ENCODE peak calls at places on chromosomes 13 and 19, in nine cellular contexts. I is tibial nerve, Y is spleen, K is sigmoid colon, V is esophagus squamous epithelium, B is H54, J is adrenal gland, C is IMR-90, F is heart left ventricle. A is an unnamed sample.

GRCh38 chr13:43981512-43982301 is 102.0 kb downstream of the LACC1 start:
- DNase-seq in K (no peak), F (no peak), C (no peak), Y (no peak), B (no peak), J (no peak), I (no peak), V (no peak), A (no peak)

GRCh38 chr13:80055804-80056203 is 285.1 kb downstream of the SPRY2 start:
- DNase-seq in J (no peak), V (no peak), B (no peak), I (no peak), Y (no peak), C (no peak), F (no peak), K (no peak), A (no peak)

GRCh38 chr19:7506385-7507328 is 9.2 kb upstream of the ZNF358 start:
- DNase-seq in I (peak; percentile 38), J (peak; percentile 100), K (peak; percentile 82), Y (peak; percentile 91), V (peak; percentile 32), B (peak; percentile 90), C (peak; percentile 48), F (peak; percentile 87), A (no peak)

GRCh38 chr13:32125746-32126145 is 94.2 kb downstream of the FRY start:
- DNase-seq in F (no peak), K (no peak), J (no peak), Y (no peak), C (no peak), B (no peak), I (no peak), V (no peak), A (no peak)

GRCh38 chr13:111171629-111172028 is 56.5 kb downstream of the ARHGEF7 start:
- DNase-seq in Y (no peak), C (peak; percentile 22), V (no peak), I (no peak), J (no peak), F (no peak), B (no peak), K (no peak), A (no peak)

GRCh38 chr13:104837756-104838155 is 1697.7 kb downstream of the EFNB2 start:
- DNase-seq in C (no peak), J (peak; percentile 44), V (no peak), Y (no peak), K (no peak), F (no peak), I (no peak), B (no peak), A (no peak)

GRCh38 chr13:114097504-114097892 is 34.9 kb downstream of the RASA3 start:
- DNase-seq in V (no peak), B (no peak), C (no peak), I (no peak), F (no peak), K (peak; percentile 48), Y (peak; percentile 66), J (no peak), A (peak; percentile 9)

GRCh38 chr13:40109324-40109958 is 454.0 kb downstream of the COG6 start:
- DNase-seq in K (no peak), C (peak; percentile 73), V (no peak), Y (no peak), J (no peak), F (no peak), I (no peak), B (peak; percentile 32), A (peak; percentile 58)

GRCh38 chr13:101779147-101779546 is 326.7 kb downstream of the ITGBL1 start:
- DNase-seq in I (no peak), K (no peak), Y (no peak), J (no peak), V (no peak), B (no peak), F (no peak), C (no peak), A (no peak)

GRCh38 chr13:77919351-77920294 is 992 bp upstream of the EDNRB start:
- DNase-seq in J (peak; percentile 47), I (peak; percentile 15), Y (peak; percentile 76), F (peak; percentile 70), C (peak; percentile 15), B (no peak), V (no peak), K (peak; percentile 79), A (peak; percentile 40)

GRCh38 chr13:31161583-31162150 is at the start of gene HSPH1:
- DNase-seq in V (peak; percentile 90), Y (peak; percentile 99), J (peak; percentile 99), B (peak; percentile 67), F (peak; percentile 99), C (peak; percentile 97), I (peak; percentile 99), K (peak; percentile 99), A (peak; percentile 98)

GRCh38 chr13:30827578-30827925 is 78.5 kb upstream of the MEDAG start:
- DNase-seq in K (no peak), Y (no peak), F (no peak), C (no peak), V (no peak), J (no peak), B (no peak), I (no peak), A (no peak)

GRCh38 chr19:49932041-49932451 is 2.7 kb upstream of the NUP62 start:
- DNase-seq in V (no peak), J (no peak), Y (no peak), B (no peak), I (no peak), K (no peak), C (no peak), F (no peak), A (no peak)

GRCh38 chr13:54647275-54647674 is 1618.7 kb downstream of the OLFM4 start:
- DNase-seq in V (no peak), F (no peak), C (no peak), I (no peak), B (no peak), K (no peak), Y (no peak), J (no peak), A (no peak)

DNA sequence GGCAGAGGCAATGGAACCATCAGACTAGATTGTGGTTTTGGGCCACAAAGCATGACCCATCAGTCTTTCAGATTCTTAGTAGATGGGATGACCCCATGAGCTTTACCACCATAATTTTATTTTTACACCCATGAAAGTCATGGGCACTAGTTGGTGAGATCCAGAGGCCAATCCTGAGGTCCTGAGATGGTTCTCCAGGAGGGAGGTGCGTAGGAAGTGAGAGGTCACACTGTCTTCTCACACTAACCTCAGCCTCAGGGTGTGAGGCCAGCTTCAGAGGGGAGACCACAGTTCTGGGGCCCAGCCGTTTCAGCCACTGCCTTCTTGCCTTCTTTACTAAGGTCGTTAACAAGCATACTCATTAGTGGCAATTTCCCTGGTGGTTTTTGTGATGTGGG is 106.4 kb downstream of the AKAP11 start:
- DNase-seq in Y (no peak), K (no peak), F (no peak), I (no peak), C (no peak), B (no peak), J (no peak), V (no peak), A (no peak)
- TF ChIP-seq POLR2A in Y (no peak), K (no peak), F (no peak), I (no peak), C (no peak), B (no peak), J (no peak), V (no peak), A (no peak)

GRCh38 chr13:97977376-97977705 is 23.9 kb downstream of the IPO5 start:
- DNase-seq in F (no peak), K (no peak), Y (no peak), I (no peak), V (no peak), B (no peak), J (no peak), C (no peak), A (no peak)

GRCh38 chr13:97974773-97975172 is 21.3 kb downstream of the IPO5 start:
- DNase-seq in C (no peak), J (no peak), B (no peak), K (no peak), F (no peak), Y (no peak), I (no peak), V (no peak), A (no peak)

GRCh38 chr13:97976551-97977375 is 23.3 kb downstream of the IPO5 start:
- DNase-seq in J (peak; percentile 34), C (no peak), K (no peak), F (peak; percentile 30), V (no peak), Y (peak; percentile 90), B (peak; percentile 44), I (no peak), A (no peak)

GRCh38 chr13:97975280-97975850 is 21.9 kb downstream of the IPO5 start:
- DNase-seq in J (no peak), K (no peak), F (no peak), B (no peak), I (no peak), C (no peak), Y (no peak), V (no peak), A (no peak)

GRCh38 chr13:97975851-97976550 is 22.5 kb downstream of the IPO5 start:
- DNase-seq in K (peak; percentile 94), B (peak; percentile 97), C (peak; percentile 79), I (peak; percentile 85), J (peak; percentile 86), Y (peak; percentile 97), V (peak; percentile 21), F (peak; percentile 92), A (peak; percentile 89)
- TF ChIP-seq POLR2A in K (no peak), B (peak; percentile 68), C (peak; percentile 85), I (peak; percentile 81), J (peak; percentile 86), Y (peak; percentile 65), V (peak; percentile 90), F (peak; percentile 55), A (peak; percentile 76)

GRCh38 chr19:28618504-28618903 is 594.4 kb downstream of the UQCRFS1 start:
- DNase-seq in J (no peak), B (no peak), C (no peak), I (no peak), K (no peak), F (no peak), V (no peak), Y (no peak), A (no peak)
- TF ChIP-seq POLR2A in J (no peak), B (no peak), C (no peak), I (no peak), K (no peak), F (no peak), V (no peak), Y (no peak), A (no peak)

GRCh38 chr19:16087940-16088339 is 11.6 kb downstream of the TPM4 start:
- DNase-seq in V (no peak), B (no peak), J (no peak), Y (no peak), C (no peak), F (no peak), I (no peak), K (no peak), A (no peak)

GRCh38 chr19:16085115-16085514 is 8.8 kb downstream of the TPM4 start:
- DNase-seq in F (no peak), Y (no peak), B (no peak), V (no peak), I (no peak), K (no peak), C (peak; percentile 66), J (no peak), A (no peak)

GRCh38 chr19:16088985-16089846 is 12.9 kb downstream of the TPM4 start:
- DNase-seq in V (no peak), K (no peak), C (no peak), I (no peak), F (no peak), B (no peak), J (no peak), Y (no peak), A (no peak)

GRCh38 chr19:16091546-16092475 is 15.5 kb downstream of the TPM4 start:
- DNase-seq in K (no peak), C (no peak), B (no peak), I (no peak), V (no peak), F (no peak), J (no peak), Y (no peak), A (no peak)

GRCh38 chr19:16088351-16088984 is 12.2 kb downstream of the TPM4 start:
- DNase-seq in V (no peak), K (peak; percentile 73), Y (no peak), J (peak; percentile 58), F (no peak), B (no peak), I (no peak), C (no peak), A (peak; percentile 59)
- TF ChIP-seq POLR2A in V (no peak), K (no peak), Y (no peak), J (no peak), F (no peak), B (no peak), I (no peak), C (no peak), A (no peak)

A was measured in uterus.